ENCODE peak calls at places on chromosomes 13 and 19, in four cellular contexts. One of them, this sample, is unnamed.

GRCh38 chr13:91154553-91154952 is 192.9 kb upstream of the MIR17HG start:
- DNase-seq in K562: no peak
- DNase-seq in HepG2: no peak
- DNase-seq in A549: no peak
- DNase-seq in this sample: no peak

GRCh38 chr19:47107953-47108746 is 5.4 kb downstream of the ZC3H4 start:
- DNase-seq in K562: no peak
- DNase-seq in HepG2: no peak
- DNase-seq in A549: no peak
- DNase-seq in this sample: no peak

GRCh38 chr19:3818479-3818878 is 32.3 kb upstream of the MATK start:
- DNase-seq in K562: no peak
- DNase-seq in HepG2: no peak
- DNase-seq in A549: no peak
- DNase-seq in this sample: no peak

GRCh38 chr13:33633701-33634525 is 184.0 kb upstream of the RFC3 start:
- DNase-seq in K562: no peak
- DNase-seq in HepG2: peak
- DNase-seq in A549: peak
- DNase-seq in this sample: no peak

GRCh38 chr19:15010497-15011255 is 31.0 kb upstream of the SLC1A6 start:
- DNase-seq in K562: no peak
- DNase-seq in HepG2: no peak
- DNase-seq in A549: no peak
- DNase-seq in this sample: peak

GRCh38 chr19:52191951-52192350 is 2.1 kb downstream of the PPP2R1A start:
- DNase-seq in K562: no peak
- DNase-seq in HepG2: no peak
- DNase-seq in A549: no peak
- DNase-seq in this sample: no peak

GRCh38 chr13:90055121-90055520 is 1292.4 kb upstream of the MIR17HG start:
- DNase-seq in K562: no peak
- DNase-seq in HepG2: no peak
- DNase-seq in A549: no peak
- DNase-seq in this sample: no peak

GRCh38 chr19:57606931-57607330 is 7.1 kb upstream of the ZNF134 start:
- DNase-seq in K562: no peak
- DNase-seq in HepG2: no peak
- DNase-seq in A549: no peak
- DNase-seq in this sample: no peak

GRCh38 chr13:25493930-25494707 is 122.3 kb downstream of the ATP8A2 start:
- DNase-seq in K562: no peak
- DNase-seq in HepG2: no peak
- DNase-seq in A549: no peak
- DNase-seq in this sample: no peak

GRCh38 chr19:38197937-38198704 is 25.9 kb downstream of the DPF1 start:
- DNase-seq in K562: no peak
- DNase-seq in HepG2: no peak
- DNase-seq in A549: no peak
- DNase-seq in this sample: no peak

GRCh38 chr19:1274081-1274851 is 1.1 kb upstream of the FAM174C start:
- DNase-seq in K562: peak
- DNase-seq in HepG2: no peak
- DNase-seq in A549: no peak
- DNase-seq in this sample: no peak
- TF ChIP-seq USF2 in K562: peak
- TF ChIP-seq USF2 in HepG2: no peak
- TF ChIP-seq USF2 in A549: no peak
- TF ChIP-seq USF2 in this sample: no peak

DNA sequence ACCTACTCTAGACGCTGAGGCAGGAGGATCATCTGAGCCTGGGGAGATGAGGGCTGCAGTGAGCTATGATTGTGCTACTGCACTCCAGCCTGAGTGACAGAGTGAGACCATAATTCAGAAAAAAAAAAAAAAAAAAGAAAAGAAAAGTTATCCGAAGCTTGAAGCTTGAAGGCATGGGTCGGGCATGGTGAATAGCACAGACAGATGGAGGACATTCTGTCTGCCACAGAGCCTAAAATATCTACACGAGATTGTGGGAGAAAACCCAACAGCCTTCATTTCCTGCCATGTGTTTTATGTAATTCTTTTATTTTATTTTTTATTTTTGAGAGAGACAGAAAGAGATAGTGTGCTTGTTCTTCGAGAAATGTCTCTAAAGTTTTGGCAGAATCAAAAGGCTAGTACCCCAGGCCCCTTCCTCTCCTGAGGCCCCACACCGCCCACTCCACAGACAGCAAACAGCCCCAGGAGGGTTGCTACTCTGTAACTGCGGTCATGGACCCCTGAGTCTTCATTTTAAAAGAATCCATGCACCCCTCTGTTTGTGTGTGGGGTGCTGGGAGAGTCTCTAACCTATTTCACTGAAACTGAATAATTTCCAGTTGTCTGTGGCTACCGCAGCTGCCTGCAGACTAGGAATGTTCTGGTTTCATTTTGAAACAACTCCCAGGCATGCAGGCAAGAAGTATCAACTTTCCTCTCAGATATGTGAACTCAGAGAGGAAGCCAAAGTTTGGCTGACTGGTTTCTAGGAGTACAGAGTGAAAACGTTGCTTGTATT is 38.4 kb upstream of the RCBTB2 start:
- DNase-seq in K562: no peak
- DNase-seq in HepG2: no peak
- DNase-seq in A549: no peak
- DNase-seq in this sample: no peak
- TF ChIP-seq NR3C1 in K562: no peak
- TF ChIP-seq NR3C1 in HepG2: no peak
- TF ChIP-seq NR3C1 in A549: no peak
- TF ChIP-seq NR3C1 in this sample: no peak

GRCh38 chr13:31982124-31982523 is 49.5 kb upstream of the FRY start:
- DNase-seq in K562: no peak
- DNase-seq in HepG2: no peak
- DNase-seq in A549: no peak
- DNase-seq in this sample: no peak
- TF ChIP-seq USF2 in K562: no peak
- TF ChIP-seq USF2 in HepG2: no peak
- TF ChIP-seq USF2 in A549: no peak
- TF ChIP-seq USF2 in this sample: no peak

DNA sequence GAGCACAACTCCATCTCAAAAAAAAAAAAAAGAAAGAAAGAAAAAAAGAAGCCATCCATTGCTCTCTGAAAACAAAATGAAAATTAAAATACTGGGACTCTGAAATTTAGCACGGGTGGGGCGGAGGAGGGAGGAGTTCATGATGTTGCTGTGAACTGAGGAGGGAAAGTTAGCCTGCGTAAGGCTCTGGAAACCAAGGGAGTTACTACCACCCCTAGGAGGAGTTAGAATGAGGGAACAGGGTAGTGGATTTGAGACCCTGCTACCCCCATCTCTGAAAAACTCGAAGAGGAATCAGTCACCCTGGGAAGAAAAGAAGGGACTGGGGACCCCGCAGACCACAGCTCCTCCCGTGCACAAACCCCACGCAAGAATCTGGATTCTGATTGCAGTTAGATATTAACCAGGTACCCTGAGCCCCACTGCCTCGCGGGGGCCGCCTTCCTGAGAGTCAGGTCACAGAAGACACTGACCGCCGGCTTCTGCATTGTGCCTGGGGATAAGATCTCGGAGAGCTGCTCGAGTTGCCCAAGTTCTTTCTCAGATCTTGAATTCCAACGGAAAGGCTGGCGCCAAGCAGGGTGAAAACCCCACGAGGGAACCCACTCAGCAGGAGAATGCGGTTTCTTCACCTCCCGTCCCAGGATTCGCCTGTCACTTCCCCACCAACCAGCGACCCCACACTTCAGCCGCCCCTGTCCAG is 941 bp downstream of the ZNF442 start:
- DNase-seq in K562: peak
- DNase-seq in HepG2: no peak
- DNase-seq in A549: no peak
- DNase-seq in this sample: peak
- TF ChIP-seq NR3C1 in K562: no peak
- TF ChIP-seq NR3C1 in HepG2: no peak
- TF ChIP-seq NR3C1 in A549: no peak
- TF ChIP-seq NR3C1 in this sample: no peak

GRCh38 chr13:79547211-79547610 is 66.3 kb downstream of the NDFIP2 start:
- DNase-seq in K562: no peak
- DNase-seq in HepG2: no peak
- DNase-seq in A549: no peak
- DNase-seq in this sample: no peak

GRCh38 chr13:79549355-79550106 is 68.6 kb downstream of the NDFIP2 start:
- DNase-seq in K562: no peak
- DNase-seq in HepG2: no peak
- DNase-seq in A549: no peak
- DNase-seq in this sample: no peak

GRCh38 chr13:79543883-79544282 is 62.9 kb downstream of the NDFIP2 start:
- DNase-seq in K562: no peak
- DNase-seq in HepG2: no peak
- DNase-seq in A549: no peak
- DNase-seq in this sample: no peak

GRCh38 chr13:79547821-79548220 is 66.9 kb downstream of the NDFIP2 start:
- DNase-seq in K562: no peak
- DNase-seq in HepG2: no peak
- DNase-seq in A549: no peak
- DNase-seq in this sample: no peak

GRCh38 chr13:79548886-79549285 is 67.9 kb downstream of the NDFIP2 start:
- DNase-seq in K562: no peak
- DNase-seq in HepG2: no peak
- DNase-seq in A549: peak
- DNase-seq in this sample: no peak
- TF ChIP-seq USF2 in K562: no peak
- TF ChIP-seq USF2 in HepG2: no peak
- TF ChIP-seq USF2 in A549: no peak
- TF ChIP-seq USF2 in this sample: no peak

GRCh38 chr13:113802761-113803160 is 43.7 kb downstream of the TMEM255B start:
- DNase-seq in K562: no peak
- DNase-seq in HepG2: no peak
- DNase-seq in A549: no peak
- DNase-seq in this sample: peak
- TF ChIP-seq NR3C1 in K562: no peak
- TF ChIP-seq NR3C1 in HepG2: no peak
- TF ChIP-seq NR3C1 in A549: no peak
- TF ChIP-seq NR3C1 in this sample: no peak

DNA sequence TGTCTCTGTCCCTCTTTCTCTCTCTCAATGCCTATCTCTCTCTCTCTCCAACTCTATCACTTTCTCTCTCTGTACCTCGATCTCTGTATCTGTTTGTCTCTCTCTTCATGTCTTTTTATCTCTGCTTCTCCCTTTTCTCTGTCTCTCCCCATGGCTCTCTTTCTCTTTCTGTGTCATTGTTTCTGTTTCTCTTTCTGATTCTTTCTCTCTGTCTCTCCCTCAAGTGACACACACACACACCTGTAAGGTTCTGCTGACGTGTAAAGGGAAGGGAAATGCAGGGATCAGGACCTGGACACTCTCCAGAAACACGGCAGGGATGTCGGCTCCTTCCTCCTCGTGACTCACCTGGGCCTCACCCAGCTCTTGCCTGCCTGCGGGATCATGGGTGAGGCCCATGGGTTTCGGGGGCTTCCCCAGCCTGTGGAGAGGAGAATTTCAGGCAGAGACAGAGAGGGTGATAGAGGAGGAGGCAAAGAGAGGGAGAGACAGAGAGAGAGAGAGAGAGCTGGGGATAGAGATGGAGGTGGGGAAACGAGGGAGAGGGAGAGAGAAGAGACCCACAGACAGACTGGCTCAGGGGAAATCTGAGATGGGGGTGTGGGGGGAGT is 5.4 kb upstream of the PLAUR start:
- DNase-seq in K562: no peak
- DNase-seq in HepG2: no peak
- DNase-seq in A549: peak
- DNase-seq in this sample: no peak
- TF ChIP-seq USF2 in K562: no peak
- TF ChIP-seq USF2 in HepG2: no peak
- TF ChIP-seq USF2 in A549: no peak
- TF ChIP-seq USF2 in this sample: no peak

GRCh38 chr13:109816112-109816978 is 30.0 kb upstream of the IRS2 start:
- DNase-seq in K562: no peak
- DNase-seq in HepG2: no peak
- DNase-seq in A549: no peak
- DNase-seq in this sample: no peak
- TF ChIP-seq NR3C1 in K562: no peak
- TF ChIP-seq NR3C1 in HepG2: no peak
- TF ChIP-seq NR3C1 in A549: no peak
- TF ChIP-seq NR3C1 in this sample: no peak

DNA sequence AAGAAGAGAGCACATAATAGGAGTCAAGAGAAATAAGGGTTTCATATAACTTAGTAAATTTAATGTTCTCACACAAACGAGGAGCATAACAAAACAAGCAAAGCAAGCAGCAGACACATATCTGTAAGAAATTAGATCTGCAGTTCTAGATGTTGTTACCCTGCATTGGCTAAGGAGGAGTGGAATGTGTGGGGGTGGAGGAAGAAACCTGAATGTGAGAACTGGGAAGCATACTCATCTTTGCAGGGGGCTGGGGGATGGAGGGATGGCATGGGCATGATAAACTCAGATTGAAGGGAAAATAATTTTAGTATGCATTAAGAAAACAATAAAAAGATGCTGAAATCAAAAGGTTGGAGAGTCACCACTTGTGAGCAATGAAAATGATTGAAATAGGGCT is 255.0 kb downstream of the LIG4 start:
- DNase-seq in K562: no peak
- DNase-seq in HepG2: no peak
- DNase-seq in A549: no peak
- DNase-seq in this sample: no peak
- TF ChIP-seq USF2 in K562: no peak
- TF ChIP-seq USF2 in HepG2: no peak
- TF ChIP-seq USF2 in A549: no peak
- TF ChIP-seq USF2 in this sample: no peak